ENCODE peak calls at places on chromosome 7, in ten cellular contexts. N is ovary, E is tibial nerve, A is Peyer's patch, P is prostate gland, W is vagina, J is NB4, L is A549, I is GM12891, U is H54. K is an unnamed sample.

GRCh38 chr7:68441610-68442009 is 1156.7 kb upstream of the AUTS2 start:
- DNase-seq in N (no peak), E (no peak), A (no peak), P (no peak), W (no peak), J (no peak), L (no peak), I (no peak), U (no peak), K (no peak)

GRCh38 chr7:36739351-36739750 is 15.1 kb upstream of the AOAH start:
- DNase-seq in N (no peak), E (no peak), A (no peak), P (no peak), W (peak), J (no peak), L (no peak), I (no peak), U (no peak), K (no peak)

GRCh38 chr7:116585967-116586366 is 61.1 kb downstream of the CAV1 start:
- DNase-seq in N (no peak), E (no peak), A (no peak), P (no peak), W (no peak), J (no peak), L (no peak), I (no peak), U (no peak), K (no peak)

GRCh38 chr7:33821970-33822369 is 83.4 kb upstream of the BMPER start:
- DNase-seq in N (no peak), E (no peak), A (no peak), P (no peak), W (no peak), J (no peak), L (no peak), I (no peak), U (no peak), K (no peak)

GRCh38 chr7:140230517-140230861 is 53.7 kb upstream of the KDM7A start:
- DNase-seq in N (no peak), E (no peak), A (peak), P (peak), W (no peak), J (no peak), L (no peak), I (no peak), U (no peak), K (peak)

GRCh38 chr7:120441850-120442249 is 168.9 kb downstream of the KCND2 start:
- DNase-seq in N (no peak), E (no peak), A (no peak), P (no peak), W (no peak), J (no peak), L (no peak), I (no peak), U (no peak), K (no peak)

GRCh38 chr7:80335473-80336232 is 176.2 kb downstream of the GNAT3 start:
- DNase-seq in N (no peak), E (no peak), A (no peak), P (no peak), W (no peak), J (no peak), L (no peak), I (no peak), U (no peak), K (peak)

GRCh38 chr7:120170849-120171248 is 102.1 kb upstream of the KCND2 start:
- DNase-seq in N (no peak), E (no peak), A (no peak), P (no peak), W (no peak), J (no peak), L (no peak), I (no peak), U (no peak), K (no peak)

GRCh38 chr7:105010538-105011523 is 3.2 kb upstream of the KMT2E start:
- DNase-seq in N (no peak), E (no peak), A (no peak), P (no peak), W (no peak), J (peak), L (no peak), I (no peak), U (no peak), K (peak)

GRCh38 chr7:137704723-137705122 is 142.1 kb downstream of the DGKI start:
- DNase-seq in N (no peak), E (no peak), A (no peak), P (no peak), W (no peak), J (no peak), L (no peak), I (no peak), U (no peak), K (no peak)

GRCh38 chr7:27303021-27303420 is 60.4 kb downstream of the EVX1 start:
- DNase-seq in N (no peak), E (no peak), A (no peak), P (peak), W (no peak), J (no peak), L (no peak), I (no peak), U (no peak), K (no peak)

GRCh38 chr7:116886550-116887156 is 24.3 kb downstream of the CAPZA2 start:
- DNase-seq in N (no peak), E (no peak), A (no peak), P (no peak), W (no peak), J (no peak), L (no peak), I (no peak), U (no peak), K (peak)

GRCh38 chr7:39016609-39017008 is 38.9 kb downstream of the POU6F2 start:
- DNase-seq in N (no peak), E (no peak), A (no peak), P (peak), W (no peak), J (no peak), L (no peak), I (no peak), U (no peak), K (no peak)

GRCh38 chr7:36440880-36441279 is 51.2 kb downstream of the ANLN start:
- DNase-seq in N (no peak), E (no peak), A (no peak), P (no peak), W (no peak), J (peak), L (peak), I (no peak), U (no peak), K (peak)

GRCh38 chr7:124762611-124763143 is 2.9 kb downstream of the GPR37 start:
- DNase-seq in N (no peak), E (no peak), A (no peak), P (no peak), W (no peak), J (no peak), L (no peak), I (no peak), U (no peak), K (no peak)

GRCh38 chr7:73869011-73869785 is 8.2 kb downstream of the TMEM270 start:
- DNase-seq in N (no peak), E (no peak), A (no peak), P (no peak), W (no peak), J (no peak), L (no peak), I (no peak), U (no peak), K (no peak)

GRCh38 chr7:3065724-3066143 is 22.1 kb upstream of the CARD11 start:
- DNase-seq in N (no peak), E (no peak), A (peak), P (peak), W (no peak), J (peak), L (peak), I (no peak), U (peak), K (peak)

GRCh38 chr7:126424985-126425384 is 827.8 kb downstream of the GRM8 start:
- DNase-seq in N (no peak), E (no peak), A (no peak), P (no peak), W (no peak), J (no peak), L (no peak), I (no peak), U (no peak), K (no peak)

GRCh38 chr7:142806021-142806353 is 35.2 kb downstream of the PRSS2 start:
- DNase-seq in N (no peak), E (no peak), A (no peak), P (no peak), W (no peak), J (no peak), L (no peak), I (no peak), U (no peak), K (peak)

GRCh38 chr7:143514487-143514886 is 36.8 kb downstream of the TAS2R41 start:
- DNase-seq in N (no peak), E (no peak), A (no peak), P (no peak), W (no peak), J (no peak), L (no peak), I (no peak), U (no peak), K (no peak)

GRCh38 chr7:85156661-85157213 is 30.1 kb downstream of the SEMA3D start:
- DNase-seq in N (no peak), E (no peak), A (no peak), P (no peak), W (no peak), J (no peak), L (no peak), I (no peak), U (no peak), K (no peak)

GRCh38 chr7:20152511-20152910 is 64.7 kb downstream of the MACC1 start:
- DNase-seq in N (no peak), E (no peak), A (no peak), P (no peak), W (no peak), J (no peak), L (no peak), I (no peak), U (no peak), K (no peak)

GRCh38 chr7:48046458-48046857 is 11.1 kb downstream of the C7orf57 start:
- DNase-seq in N (no peak), E (no peak), A (no peak), P (no peak), W (no peak), J (no peak), L (no peak), I (no peak), U (no peak), K (no peak)

GRCh38 chr7:38169862-38170261 is 8.2 kb upstream of the STARD3NL start:
- DNase-seq in N (no peak), E (no peak), A (no peak), P (peak), W (no peak), J (peak), L (peak), I (no peak), U (peak), K (no peak)

GRCh38 chr7:48049850-48050249 is 14.5 kb downstream of the C7orf57 start:
- DNase-seq in N (no peak), E (no peak), A (no peak), P (no peak), W (no peak), J (no peak), L (no peak), I (no peak), U (no peak), K (no peak)

GRCh38 chr7:99679400-99680191 is at the start of gene CYP3A5:
- DNase-seq in N (peak), E (no peak), A (peak), P (peak), W (no peak), J (peak), L (peak), I (no peak), U (peak), K (peak)
- TF ChIP-seq POLR2A in N (no peak), E (no peak), A (peak), P (peak), W (no peak), J (no peak), L (peak), I (no peak), U (peak), K (no peak)

DNA sequence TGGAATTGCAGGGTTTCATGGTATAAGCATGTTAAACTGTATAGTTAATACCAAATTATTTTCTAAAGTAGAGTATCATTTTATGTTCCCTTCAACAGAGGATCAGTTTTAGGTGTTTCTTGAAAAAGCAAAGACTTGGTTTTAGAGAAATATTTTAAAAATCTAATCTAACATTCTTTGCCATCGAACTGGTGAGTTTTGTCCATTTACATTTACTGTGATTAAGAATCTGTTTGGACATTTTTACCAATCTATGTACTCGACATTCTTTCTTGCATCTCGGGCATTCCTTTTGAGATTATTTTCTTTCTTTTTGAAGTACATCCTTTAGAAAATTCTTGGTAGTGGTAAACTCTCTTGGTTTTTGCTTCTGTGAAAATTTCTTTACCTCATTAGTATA is 114.7 kb upstream of the FAM133B start:
- DNase-seq in N (no peak), E (no peak), A (no peak), P (no peak), W (no peak), J (no peak), L (no peak), I (no peak), U (no peak), K (no peak)
- TF ChIP-seq POLR2A in N (no peak), E (no peak), A (no peak), P (no peak), W (no peak), J (no peak), L (no peak), I (no peak), U (no peak), K (no peak)

GRCh38 chr7:151104411-151105235 is 18.3 kb downstream of the AGAP3 start:
- DNase-seq in N (no peak), E (no peak), A (no peak), P (no peak), W (no peak), J (no peak), L (no peak), I (no peak), U (no peak), K (no peak)
- TF ChIP-seq POLR2A in N (no peak), E (no peak), A (no peak), P (no peak), W (no peak), J (no peak), L (no peak), I (no peak), U (no peak), K (no peak)

GRCh38 chr7:1610678-1611302 is 41.0 kb upstream of the PSMG3 start:
- DNase-seq in N (no peak), E (no peak), A (no peak), P (no peak), W (no peak), J (no peak), L (no peak), I (no peak), U (no peak), K (no peak)
- TF ChIP-seq POLR2A in N (no peak), E (no peak), A (no peak), P (no peak), W (no peak), J (no peak), L (no peak), I (no peak), U (no peak), K (no peak)